ENCODE peak calls at places on chromosome 22, in four cellular contexts. B, U, X and G are unnamed samples.
A peak's percentile ranks its signal among the peaks of the same experiment; 100 is the strongest.

GRCh38 chr22:37492428-37493344 is 6.5 kb upstream of the MFNG start:
- DNase-seq in X (peak; percentile 71), U (peak; percentile 56), B (peak; percentile 78), G (no peak)

GRCh38 chr22:21876486-21877176 is 9.2 kb upstream of the MAPK1 start:
- DNase-seq in U (peak; percentile 81), X (no peak), B (no peak), G (no peak)

GRCh38 chr22:39253427-39254070 is 8.8 kb upstream of the PDGFB start:
- DNase-seq in X (peak; percentile 81), B (no peak), U (peak; percentile 64), G (no peak)

GRCh38 chr22:43887391-43887790 is 4.4 kb downstream of the PNPLA5 start:
- DNase-seq in X (no peak), B (no peak), U (no peak), G (no peak)

GRCh38 chr22:31753005-31753633 is 700 bp upstream of the DEPDC5 start:
- DNase-seq in X (peak; percentile 5), B (peak; percentile 84), U (peak; percentile 40), G (peak; percentile 87)

GRCh38 chr22:33811686-33812085 is 108.6 kb downstream of the LARGE1 start:
- DNase-seq in X (no peak), U (no peak), B (no peak), G (no peak)

GRCh38 chr22:46195487-46196165 is 45.3 kb downstream of the PPARA start:
- DNase-seq in B (no peak), U (no peak), X (no peak), G (no peak)

GRCh38 chr22:44928711-44929347 is 81.0 kb downstream of the PHF21B start:
- DNase-seq in U (no peak), X (no peak), B (no peak), G (no peak)

GRCh38 chr22:44360686-44361381 is 48.1 kb upstream of the SHISAL1 start:
- DNase-seq in X (peak; percentile 82), B (no peak), U (no peak), G (no peak)

GRCh38 chr22:38294193-38294592 is 21.4 kb upstream of the TMEM184B start:
- DNase-seq in U (no peak), X (no peak), B (no peak), G (no peak)

GRCh38 chr22:38271101-38271500 is 1.7 kb downstream of the TMEM184B start:
- DNase-seq in B (no peak), U (no peak), X (no peak), G (no peak)

GRCh38 chr22:43755452-43755851 is 56.7 kb downstream of the EFCAB6 start:
- DNase-seq in X (no peak), B (no peak), U (no peak), G (no peak)

GRCh38 chr22:40036591-40037225 is 42.0 kb downstream of the FAM83F start:
- DNase-seq in B (peak; percentile 77), X (peak; percentile 82), U (peak; percentile 63), G (peak; percentile 64)

GRCh38 chr22:26330971-26331625 is 98.0 kb upstream of the ASPHD2 start:
- DNase-seq in B (peak; percentile 81), X (peak; percentile 44), U (peak; percentile 88), G (peak; percentile 54)

GRCh38 chr22:41831383-41831782 is 1.5 kb upstream of the SREBF2 start:
- DNase-seq in X (no peak), U (no peak), B (no peak), G (no peak)

GRCh38 chr22:28296452-28296851 is 377.4 kb upstream of the PITPNB start:
- DNase-seq in X (no peak), U (no peak), B (no peak), G (peak; percentile 21)
- TF ChIP-seq HMGXB4 in X (no peak), U (no peak), B (no peak), G (no peak)

DNA sequence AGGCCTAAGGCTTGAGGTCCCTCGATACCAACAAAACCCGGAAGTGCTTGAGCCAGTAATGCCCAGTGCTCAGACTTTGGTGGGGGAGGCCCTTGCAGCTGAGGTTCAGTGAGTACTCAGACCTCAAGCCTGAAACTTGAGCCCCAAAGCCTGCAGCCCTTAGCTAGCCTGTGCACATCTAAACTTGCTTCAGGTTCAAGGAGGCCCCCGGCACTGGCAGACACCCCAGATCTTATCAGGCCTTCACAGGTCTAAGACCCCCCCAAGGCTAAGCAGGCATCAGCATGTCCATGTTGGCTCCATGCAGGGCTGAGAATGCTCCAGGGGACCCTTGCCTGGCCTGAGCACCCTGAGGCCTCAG is 993 bp upstream of the CASTOR1 start:
- DNase-seq in U (no peak), B (no peak), X (no peak), G (no peak)
- TF ChIP-seq HMGXB4 in U (no peak), B (no peak), X (no peak), G (no peak)

GRCh38 chr22:49525776-49526535 is 301.7 kb downstream of the BRD1 start:
- DNase-seq in U (no peak), X (no peak), B (no peak), G (no peak)
- TF ChIP-seq HMGXB4 in U (no peak), X (no peak), B (no peak), G (no peak)

GRCh38 chr22:50314455-50315288 is 7.2 kb upstream of the PLXNB2 start:
- DNase-seq in U (peak; percentile 60), X (no peak), B (no peak), G (no peak)
- TF ChIP-seq HMGXB4 in U (no peak), X (no peak), B (no peak), G (peak; percentile 22)

GRCh38 chr22:35930933-35931332 is 97.7 kb downstream of the RBFOX2 start:
- DNase-seq in B (no peak), X (peak; percentile 69), U (peak; percentile 21), G (peak; percentile 78)
- TF ChIP-seq HMGXB4 in B (no peak), X (no peak), U (no peak), G (peak; percentile 57)

GRCh38 chr22:48808038-48808960 is 1019.4 kb downstream of the BRD1 start:
- DNase-seq in U (no peak), B (no peak), X (no peak), G (no peak)
- TF ChIP-seq HMGXB4 in U (no peak), B (no peak), X (no peak), G (no peak)

DNA sequence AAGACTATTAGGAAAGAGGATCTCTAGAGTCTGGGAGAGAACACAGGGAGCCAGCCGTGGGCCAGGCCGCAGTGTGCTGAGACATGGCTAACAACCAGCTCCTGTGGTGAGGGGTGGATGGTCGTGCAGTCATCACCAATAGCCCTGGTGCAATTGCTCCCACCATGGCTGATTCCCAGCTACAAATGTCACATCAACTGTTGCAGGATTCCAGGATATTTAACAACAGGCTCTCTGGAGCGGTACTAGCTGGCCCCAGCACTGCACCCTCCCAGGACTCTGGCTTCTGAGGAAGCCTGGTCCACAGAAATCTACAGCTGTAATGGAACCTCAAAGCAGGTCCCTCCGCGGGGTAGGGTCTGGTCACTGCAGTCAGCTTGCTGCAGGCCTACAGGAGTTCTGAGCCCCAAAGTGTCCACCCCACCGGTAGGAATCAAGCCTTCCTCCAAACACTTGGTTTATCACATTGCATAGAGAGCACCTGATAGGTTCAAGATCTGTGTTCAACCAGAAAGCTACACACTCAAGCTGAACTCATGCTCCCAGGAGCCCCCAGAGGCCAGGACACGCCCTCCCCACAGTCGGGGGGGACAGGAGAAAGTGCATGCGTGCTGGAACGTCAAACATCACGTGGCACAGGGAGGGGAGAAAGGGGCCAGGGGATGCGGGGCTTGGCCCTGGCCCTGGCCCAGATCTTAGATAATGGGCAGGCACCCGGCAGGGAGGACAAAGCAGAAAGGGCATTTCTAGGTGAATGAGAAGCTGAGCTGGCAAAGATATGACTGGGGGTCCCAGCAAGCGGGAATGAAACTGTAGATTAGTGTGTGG is 609.0 kb downstream of the TBC1D22A start:
- DNase-seq in X (no peak), U (no peak), B (no peak), G (no peak)
- TF ChIP-seq HMGXB4 in X (no peak), U (no peak), B (no peak), G (no peak)

GRCh38 chr22:17773606-17774205 is 563 bp downstream of the BID start:
- DNase-seq in U (peak; percentile 88), X (peak; percentile 12), B (peak; percentile 73), G (peak; percentile 35)

GRCh38 chr22:17772249-17772962 is 1.9 kb downstream of the BID start:
- DNase-seq in U (no peak), X (no peak), B (no peak), G (no peak)

GRCh38 chr22:17774928-17775675 is 833 bp upstream of the BID start:
- DNase-seq in B (no peak), X (no peak), U (no peak), G (no peak)

GRCh38 chr22:17774206-17774927 is at the start of gene BID:
- DNase-seq in X (no peak), B (peak; percentile 38), U (peak; percentile 89), G (no peak)

DNA sequence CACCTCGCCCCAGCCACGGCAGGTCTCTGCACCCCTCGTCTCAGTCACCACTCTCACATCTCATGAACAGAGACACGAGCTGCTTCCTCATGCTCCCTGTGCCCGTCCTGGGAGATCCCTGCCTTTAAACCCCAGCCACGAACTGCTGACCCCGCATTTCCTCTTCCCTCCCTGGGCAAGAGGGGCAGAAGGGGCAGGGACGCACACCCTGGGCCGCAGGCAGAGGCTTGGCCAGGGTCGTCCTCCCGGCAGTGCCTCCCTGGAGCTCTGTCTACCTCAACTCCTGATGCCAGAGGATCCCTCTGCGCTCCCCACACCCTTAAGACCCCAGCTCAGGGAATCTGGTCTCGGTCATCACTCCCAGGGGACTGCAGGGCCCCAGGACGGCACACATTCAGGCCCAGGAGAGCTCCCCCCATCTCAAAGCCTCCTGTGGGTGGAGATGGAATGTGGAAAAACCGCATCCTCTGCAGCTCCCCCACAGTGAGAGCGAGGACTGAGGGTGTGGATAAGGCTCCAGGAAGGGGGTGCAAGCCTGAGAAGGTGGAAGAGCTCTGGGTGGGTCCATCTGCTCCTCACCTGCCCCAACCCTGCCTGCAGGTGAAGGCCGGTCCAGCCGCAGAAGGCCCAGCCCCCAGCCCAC is 1.2 kb downstream of the BID start:
- DNase-seq in B (no peak), X (no peak), U (no peak), G (no peak)
- TF ChIP-seq HMGXB4 in B (no peak), X (no peak), U (no peak), G (no peak)

GRCh38 chr22:36384766-36385400 is 2.9 kb downstream of the MYH9 start:
- DNase-seq in U (no peak), X (no peak), B (peak; percentile 35), G (no peak)

GRCh38 chr22:36386900-36387663 is 685 bp downstream of the MYH9 start:
- DNase-seq in X (no peak), B (peak; percentile 28), U (peak; percentile 30), G (no peak)

GRCh38 chr22:36387664-36387913 is 178 bp downstream of the MYH9 start:
- DNase-seq in U (no peak), X (no peak), B (no peak), G (no peak)

GRCh38 chr22:36386351-36386899 is 1.3 kb downstream of the MYH9 start:
- DNase-seq in U (no peak), X (peak; percentile 43), B (no peak), G (no peak)

GRCh38 chr22:36385491-36386350 is 2.0 kb downstream of the MYH9 start:
- DNase-seq in B (no peak), U (no peak), X (peak; percentile 48), G (peak; percentile 57)
- TF ChIP-seq HMGXB4 in B (no peak), U (no peak), X (no peak), G (no peak)